ENCODE peak calls at places on chromosomes 12 and 14, in five cellular contexts. One of them, this sample, is unnamed.

GRCh38 chr14:61280526-61281185 is 482 bp downstream of the TMEM30B start:
- DNase-seq in NCI-H187 treated with DMSO at 0.1 percent for 48 hours: no peak
- DNase-seq in IMR-90: peak; percentile 34
- DNase-seq in NCI-H146: peak; percentile 61
- DNase-seq in suprapubic skin: peak; percentile 80
- DNase-seq in this sample: no peak

GRCh38 chr12:122935318-122935717 is 30.9 kb downstream of the ABCB9 start:
- DNase-seq in NCI-H187 treated with DMSO at 0.1 percent for 48 hours: no peak
- DNase-seq in IMR-90: no peak
- DNase-seq in NCI-H146: no peak
- DNase-seq in suprapubic skin: no peak
- DNase-seq in this sample: no peak

GRCh38 chr14:96627386-96627785 is 125.2 kb downstream of the PAPOLA start:
- DNase-seq in NCI-H187 treated with DMSO at 0.1 percent for 48 hours: no peak
- DNase-seq in IMR-90: no peak
- DNase-seq in NCI-H146: no peak
- DNase-seq in suprapubic skin: no peak
- DNase-seq in this sample: no peak

GRCh38 chr14:101408077-101408831 is 153.0 kb upstream of the DIO3 start:
- DNase-seq in NCI-H187 treated with DMSO at 0.1 percent for 48 hours: no peak
- DNase-seq in IMR-90: peak; percentile 90
- DNase-seq in NCI-H146: no peak
- DNase-seq in suprapubic skin: no peak
- DNase-seq in this sample: no peak

GRCh38 chr14:77002335-77002734 is 26.2 kb downstream of the IRF2BPL start:
- DNase-seq in NCI-H187 treated with DMSO at 0.1 percent for 48 hours: no peak
- DNase-seq in IMR-90: no peak
- DNase-seq in NCI-H146: no peak
- DNase-seq in suprapubic skin: no peak
- DNase-seq in this sample: no peak

GRCh38 chr14:78253986-78254385 is 83.8 kb downstream of the NRXN3 start:
- DNase-seq in NCI-H187 treated with DMSO at 0.1 percent for 48 hours: no peak
- DNase-seq in IMR-90: peak; percentile 43
- DNase-seq in NCI-H146: no peak
- DNase-seq in suprapubic skin: no peak
- DNase-seq in this sample: no peak

GRCh38 chr12:124568431-124569374 is 1.3 kb upstream of the NCOR2 start:
- DNase-seq in NCI-H187 treated with DMSO at 0.1 percent for 48 hours: peak; percentile 51
- DNase-seq in IMR-90: peak; percentile 94
- DNase-seq in NCI-H146: peak; percentile 22
- DNase-seq in suprapubic skin: peak; percentile 83
- DNase-seq in this sample: no peak

GRCh38 chr14:105126126-105126969 is 42.2 kb downstream of the JAG2 start:
- DNase-seq in NCI-H187 treated with DMSO at 0.1 percent for 48 hours: no peak
- DNase-seq in IMR-90: no peak
- DNase-seq in NCI-H146: peak; percentile 40
- DNase-seq in suprapubic skin: no peak
- DNase-seq in this sample: no peak

GRCh38 chr14:64265222-64265621 is 28.9 kb downstream of the ESR2 start:
- DNase-seq in NCI-H187 treated with DMSO at 0.1 percent for 48 hours: no peak
- DNase-seq in IMR-90: no peak
- DNase-seq in NCI-H146: no peak
- DNase-seq in suprapubic skin: no peak
- DNase-seq in this sample: no peak

GRCh38 chr12:2396448-2396871 is 343.7 kb downstream of the CACNA1C start:
- DNase-seq in NCI-H187 treated with DMSO at 0.1 percent for 48 hours: no peak
- DNase-seq in IMR-90: peak; percentile 52
- DNase-seq in NCI-H146: no peak
- DNase-seq in suprapubic skin: peak; percentile 68
- DNase-seq in this sample: no peak

GRCh38 chr12:105369014-105369413 is 38.5 kb downstream of the C12orf75 start:
- DNase-seq in NCI-H187 treated with DMSO at 0.1 percent for 48 hours: no peak
- DNase-seq in IMR-90: peak; percentile 84
- DNase-seq in NCI-H146: no peak
- DNase-seq in suprapubic skin: no peak
- DNase-seq in this sample: no peak

GRCh38 chr12:5807090-5807414 is 138.0 kb downstream of the ANO2 start:
- DNase-seq in NCI-H187 treated with DMSO at 0.1 percent for 48 hours: no peak
- DNase-seq in IMR-90: peak; percentile 53
- DNase-seq in NCI-H146: no peak
- DNase-seq in suprapubic skin: no peak
- DNase-seq in this sample: no peak

This sample was measured in iPS DF 6.9.